ENCODE peak calls at places on chromosomes 3 and 15, in seven cellular contexts. L is AG04450; K is CD4-positive, alpha-beta T cell; V is tibial artery; Y is A549; M is stomach; Z is thoracic aorta. F is an unnamed sample.

GRCh38 chr3:71066356-71066755 is 517.2 kb downstream of the FOXP1 start:
- DNase-seq in L (no peak), K (no peak), V (no peak), Y (no peak), M (peak; percentile 73), Z (no peak), F (no peak)

GRCh38 chr3:58580826-58581327 is 3.7 kb upstream of the FAM107A start:
- DNase-seq in L (no peak), K (no peak), V (no peak), Y (no peak), M (no peak), Z (no peak), F (no peak)

GRCh38 chr15:41999290-42000285 is 21.3 kb downstream of the PLA2G4E start:
- DNase-seq in L (no peak), K (no peak), V (no peak), Y (no peak), M (no peak), Z (no peak), F (no peak)

GRCh38 chr3:108127301-108127988 is 36.6 kb upstream of the CD47 start:
- DNase-seq in L (no peak), K (peak; percentile 61), V (no peak), Y (no peak), M (no peak), Z (no peak), F (no peak)

GRCh38 chr3:137010137-137010536 is 52.4 kb downstream of the IL20RB start:
- DNase-seq in L (no peak), K (no peak), V (no peak), Y (no peak), M (no peak), Z (no peak), F (no peak)

GRCh38 chr15:64774556-64775523 is 549 bp downstream of the RBPMS2 start:
- DNase-seq in L (no peak), K (no peak), V (no peak), Y (peak; percentile 33), M (peak; percentile 26), Z (no peak), F (no peak)

GRCh38 chr3:141303481-141304223 is 64.7 kb upstream of the ZBTB38 start:
- DNase-seq in L (peak; percentile 73), K (no peak), V (no peak), Y (peak; percentile 79), M (peak; percentile 35), Z (no peak), F (peak; percentile 61)

GRCh38 chr3:146469206-146470017 is at the start of gene PLSCR2:
- DNase-seq in L (no peak), K (peak; percentile 73), V (no peak), Y (peak; percentile 78), M (peak; percentile 84), Z (peak; percentile 8), F (peak; percentile 66)

GRCh38 chr15:24898715-24899278 is 56.0 kb upstream of the SNRPN start:
- DNase-seq in L (no peak), K (no peak), V (no peak), Y (no peak), M (no peak), Z (no peak), F (no peak)

GRCh38 chr3:124552224-124552623 is 178.0 kb upstream of the UMPS start:
- DNase-seq in L (no peak), K (no peak), V (no peak), Y (peak; percentile 64), M (peak; percentile 77), Z (no peak), F (no peak)

GRCh38 chr15:63968122-63968524 is 78.2 kb downstream of the DAPK2 start:
- DNase-seq in L (no peak), K (no peak), V (no peak), Y (no peak), M (no peak), Z (no peak), F (peak; percentile 48)

GRCh38 chr3:71586810-71587242 is 3.3 kb upstream of the FOXP1 start:
- DNase-seq in L (no peak), K (no peak), V (no peak), Y (no peak), M (no peak), Z (no peak), F (no peak)

GRCh38 chr15:90529008-90529368 is 735 bp upstream of the CRTC3 start:
- DNase-seq in L (no peak), K (no peak), V (no peak), Y (no peak), M (no peak), Z (no peak), F (no peak)

GRCh38 chr3:124599147-124599765 is 131.0 kb upstream of the UMPS start:
- DNase-seq in L (no peak), K (no peak), V (no peak), Y (no peak), M (no peak), Z (no peak), F (no peak)

GRCh38 chr3:128348805-128349531 is 117.7 kb downstream of the DNAJB8 start:
- DNase-seq in L (no peak), K (no peak), V (no peak), Y (no peak), M (no peak), Z (no peak), F (no peak)

GRCh38 chr3:128349963-128350599 is 116.6 kb downstream of the DNAJB8 start:
- DNase-seq in L (no peak), K (no peak), V (no peak), Y (no peak), M (peak; percentile 82), Z (no peak), F (no peak)

GRCh38 chr3:128346562-128346961 is 120.1 kb downstream of the DNAJB8 start:
- DNase-seq in L (no peak), K (no peak), V (no peak), Y (no peak), M (no peak), Z (no peak), F (no peak)

GRCh38 chr3:128347282-128347681 is 119.4 kb downstream of the DNAJB8 start:
- DNase-seq in L (no peak), K (no peak), V (no peak), Y (no peak), M (no peak), Z (no peak), F (no peak)

GRCh38 chr3:128348075-128348474 is 118.6 kb downstream of the DNAJB8 start:
- DNase-seq in L (no peak), K (no peak), V (no peak), Y (no peak), M (no peak), Z (no peak), F (no peak)
- H3K27ac ChIP-seq in L (no peak overlapping the region), K (no peak overlapping the region), V (no peak overlapping the region), Y (no peak overlapping the region), M (no peak overlapping the region), Z (no peak overlapping the region), F (no peak overlapping the region)

DNA sequence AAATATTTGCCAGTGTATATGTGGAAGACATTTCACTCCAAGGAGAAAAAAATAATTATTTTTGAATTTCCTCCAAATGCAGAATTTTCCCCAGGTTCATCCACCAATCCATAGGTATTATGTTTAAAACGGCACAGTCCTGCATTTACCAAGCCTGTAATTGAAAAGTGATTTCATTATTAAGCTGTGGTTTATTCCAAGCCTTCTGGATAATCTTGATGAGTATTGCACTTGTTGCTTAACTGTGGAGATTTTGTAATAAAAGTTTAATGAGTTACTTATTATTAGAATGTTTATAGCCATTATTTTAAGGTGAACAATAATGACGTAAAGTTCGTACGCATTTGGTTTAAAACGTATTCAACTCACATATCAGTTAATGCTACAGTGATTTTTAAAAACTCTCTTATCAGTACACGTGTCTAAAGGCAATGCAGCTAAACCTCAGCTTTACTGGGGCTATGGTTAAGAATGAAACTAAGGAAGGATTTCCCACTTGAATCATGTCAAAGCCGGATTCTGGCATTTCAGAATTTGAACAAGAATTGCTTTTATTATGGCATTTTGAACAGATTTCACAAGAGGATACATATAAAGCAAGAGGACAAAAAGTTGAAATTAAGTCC is 283.9 kb downstream of the MECOM start:
- DNase-seq in L (no peak), K (no peak), V (no peak), Y (no peak), M (no peak), Z (no peak), F (no peak)
- H3K27ac ChIP-seq in L (no peak overlapping the region), K (no peak overlapping the region), V (no peak overlapping the region), Y (no peak overlapping the region), M (peak overlapping the region; percentile 61), Z (no peak overlapping the region), F (no peak overlapping the region)

DNA sequence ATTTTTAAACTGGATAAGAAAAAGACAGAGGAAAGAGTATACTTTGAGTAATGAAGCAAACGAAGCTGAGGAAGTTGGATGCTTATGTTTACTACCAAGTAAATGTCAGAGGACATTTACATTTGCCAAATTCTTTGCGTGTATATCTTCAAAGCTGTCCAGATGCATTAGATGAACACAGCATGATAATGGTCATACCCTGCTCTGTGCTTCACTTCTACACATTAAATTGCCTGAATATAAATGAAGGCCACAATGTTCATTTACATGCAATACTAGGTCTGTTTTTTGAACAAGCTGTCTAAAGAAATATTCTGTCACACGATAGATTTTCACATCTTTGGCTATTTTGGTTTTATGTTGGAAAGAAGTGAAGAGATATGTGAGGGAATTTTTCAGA is 405.8 kb upstream of the ADAMTS9 start:
- DNase-seq in L (no peak), K (no peak), V (no peak), Y (no peak), M (no peak), Z (no peak), F (no peak)
- H3K27ac ChIP-seq in L (no peak overlapping the region), K (no peak overlapping the region), V (no peak overlapping the region), Y (no peak overlapping the region), M (no peak overlapping the region), Z (no peak overlapping the region), F (no peak overlapping the region)

GRCh38 chr3:47566667-47567066 is 12.0 kb downstream of the CSPG5 start:
- DNase-seq in L (no peak), K (no peak), V (no peak), Y (no peak), M (no peak), Z (no peak), F (no peak)

GRCh38 chr3:47573190-47574172 is 5.2 kb downstream of the CSPG5 start:
- DNase-seq in L (no peak), K (no peak), V (no peak), Y (no peak), M (no peak), Z (no peak), F (no peak)

GRCh38 chr3:47568901-47569300 is 9.8 kb downstream of the CSPG5 start:
- DNase-seq in L (no peak), K (no peak), V (no peak), Y (no peak), M (no peak), Z (no peak), F (no peak)

GRCh38 chr3:47567149-47567548 is 11.5 kb downstream of the CSPG5 start:
- DNase-seq in L (no peak), K (no peak), V (no peak), Y (no peak), M (no peak), Z (no peak), F (no peak)

DNA sequence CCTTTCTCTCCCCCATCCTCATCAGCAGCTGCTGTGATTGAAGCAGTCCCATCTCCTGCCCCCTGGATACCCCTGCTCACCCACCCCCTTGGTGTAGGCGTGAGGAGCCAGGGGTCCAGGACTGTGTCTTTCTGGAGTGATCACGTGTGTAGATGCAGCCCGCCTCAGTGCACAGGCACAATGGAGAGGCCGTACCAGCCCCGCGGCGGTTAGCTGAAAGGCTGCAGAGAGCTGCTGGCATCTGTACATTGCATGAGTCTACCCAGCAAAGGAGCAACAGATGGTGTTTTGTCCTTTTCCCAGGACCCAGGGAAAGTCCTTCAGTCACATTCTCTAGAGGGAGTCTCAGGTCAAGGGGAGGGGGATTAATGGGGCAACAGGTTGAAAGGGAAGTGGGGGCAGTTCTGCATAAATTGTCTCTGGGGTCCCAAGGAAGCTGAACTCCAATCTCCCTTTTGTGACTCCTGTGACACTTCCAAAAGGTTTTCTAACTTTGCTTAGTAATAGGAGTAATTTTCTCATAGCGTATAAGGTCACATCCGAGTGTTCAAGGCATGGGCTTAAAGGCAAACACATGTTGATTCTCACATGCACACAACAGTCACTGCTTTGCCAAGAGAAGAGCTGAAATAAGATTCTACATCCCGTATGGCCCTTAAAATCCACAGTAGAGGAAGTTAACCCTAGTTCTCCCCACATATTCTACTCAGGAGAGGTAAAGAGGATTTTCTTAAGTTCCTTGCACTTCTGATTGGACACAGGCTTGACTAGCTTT is 7.1 kb downstream of the CSPG5 start:
- DNase-seq in L (no peak), K (no peak), V (no peak), Y (no peak), M (no peak), Z (no peak), F (no peak)
- H3K27ac ChIP-seq in L (no peak overlapping the region), K (no peak overlapping the region), V (no peak overlapping the region), Y (no peak overlapping the region), M (no peak overlapping the region), Z (no peak overlapping the region), F (no peak overlapping the region)